ENCODE peak calls at places on chromosomes 5 and 9, in nine cellular contexts. One of them, this sample, is unnamed.

GRCh38 chr9:115373000-115373709 is 255.2 kb upstream of the TNC start:
- DNase-seq in BJ: peak
- DNase-seq in brain microvascular endothelial cell: peak
- DNase-seq in B cell: no peak
- DNase-seq in progenitor cell of endocrine pancreas: no peak
- DNase-seq in fibroblast of pulmonary artery: peak
- DNase-seq in cardiac fibroblast: peak
- DNase-seq in kidney epithelial cell: peak
- DNase-seq in MCF 10A: peak
- DNase-seq in this sample: no peak

GRCh38 chr9:16976427-16976826 is 106.0 kb upstream of the BNC2 start:
- DNase-seq in BJ: no peak
- DNase-seq in brain microvascular endothelial cell: no peak
- DNase-seq in B cell: no peak
- DNase-seq in progenitor cell of endocrine pancreas: no peak
- DNase-seq in fibroblast of pulmonary artery: no peak
- DNase-seq in cardiac fibroblast: no peak
- DNase-seq in kidney epithelial cell: no peak
- DNase-seq in MCF 10A: no peak
- DNase-seq in this sample: no peak

GRCh38 chr5:67578011-67578410 is 381.4 kb upstream of the CD180 start:
- DNase-seq in BJ: peak
- DNase-seq in brain microvascular endothelial cell: no peak
- DNase-seq in B cell: no peak
- DNase-seq in progenitor cell of endocrine pancreas: no peak
- DNase-seq in fibroblast of pulmonary artery: no peak
- DNase-seq in cardiac fibroblast: no peak
- DNase-seq in kidney epithelial cell: no peak
- DNase-seq in MCF 10A: no peak
- DNase-seq in this sample: no peak

GRCh38 chr9:70600479-70600878 is 186.0 kb upstream of the KLF9 start:
- DNase-seq in BJ: peak
- DNase-seq in brain microvascular endothelial cell: peak
- DNase-seq in B cell: no peak
- DNase-seq in progenitor cell of endocrine pancreas: no peak
- DNase-seq in fibroblast of pulmonary artery: peak
- DNase-seq in cardiac fibroblast: peak
- DNase-seq in kidney epithelial cell: no peak
- DNase-seq in MCF 10A: peak
- DNase-seq in this sample: no peak

GRCh38 chr9:98310752-98311392 is 55.4 kb upstream of the TBC1D2 start:
- DNase-seq in BJ: no peak
- DNase-seq in brain microvascular endothelial cell: peak
- DNase-seq in B cell: no peak
- DNase-seq in progenitor cell of endocrine pancreas: no peak
- DNase-seq in fibroblast of pulmonary artery: no peak
- DNase-seq in cardiac fibroblast: no peak
- DNase-seq in kidney epithelial cell: no peak
- DNase-seq in MCF 10A: no peak
- DNase-seq in this sample: no peak

GRCh38 chr5:2191972-2192371 is 309.2 kb upstream of the IRX4 start:
- DNase-seq in BJ: no peak
- DNase-seq in brain microvascular endothelial cell: no peak
- DNase-seq in B cell: no peak
- DNase-seq in progenitor cell of endocrine pancreas: peak
- DNase-seq in fibroblast of pulmonary artery: no peak
- DNase-seq in cardiac fibroblast: no peak
- DNase-seq in kidney epithelial cell: no peak
- DNase-seq in MCF 10A: no peak
- DNase-seq in this sample: no peak

GRCh38 chr5:74685979-74686631 is 1.1 kb downstream of the HEXB start:
- DNase-seq in BJ: no peak
- DNase-seq in brain microvascular endothelial cell: no peak
- DNase-seq in B cell: peak
- DNase-seq in progenitor cell of endocrine pancreas: no peak
- DNase-seq in fibroblast of pulmonary artery: peak
- DNase-seq in cardiac fibroblast: peak
- DNase-seq in kidney epithelial cell: no peak
- DNase-seq in MCF 10A: peak
- DNase-seq in this sample: peak

GRCh38 chr5:107501965-107502691 is 168.6 kb downstream of the EFNA5 start:
- DNase-seq in BJ: no peak
- DNase-seq in brain microvascular endothelial cell: peak
- DNase-seq in B cell: no peak
- DNase-seq in progenitor cell of endocrine pancreas: no peak
- DNase-seq in fibroblast of pulmonary artery: peak
- DNase-seq in cardiac fibroblast: peak
- DNase-seq in kidney epithelial cell: no peak
- DNase-seq in MCF 10A: peak
- DNase-seq in this sample: no peak

GRCh38 chr5:130034872-130035271 is 130.6 kb downstream of the CHSY3 start:
- DNase-seq in BJ: no peak
- DNase-seq in brain microvascular endothelial cell: peak
- DNase-seq in B cell: no peak
- DNase-seq in progenitor cell of endocrine pancreas: no peak
- DNase-seq in fibroblast of pulmonary artery: peak
- DNase-seq in cardiac fibroblast: peak
- DNase-seq in kidney epithelial cell: no peak
- DNase-seq in MCF 10A: peak
- DNase-seq in this sample: no peak

GRCh38 chr5:7714697-7715096 is 136.2 kb downstream of the CFAP90 start:
- DNase-seq in BJ: no peak
- DNase-seq in brain microvascular endothelial cell: no peak
- DNase-seq in B cell: no peak
- DNase-seq in progenitor cell of endocrine pancreas: no peak
- DNase-seq in fibroblast of pulmonary artery: no peak
- DNase-seq in cardiac fibroblast: no peak
- DNase-seq in kidney epithelial cell: no peak
- DNase-seq in MCF 10A: no peak
- DNase-seq in this sample: no peak

GRCh38 chr5:103804714-103805113 is 242.1 kb upstream of the NUDT12 start:
- DNase-seq in BJ: peak
- DNase-seq in brain microvascular endothelial cell: peak
- DNase-seq in B cell: no peak
- DNase-seq in progenitor cell of endocrine pancreas: no peak
- DNase-seq in fibroblast of pulmonary artery: no peak
- DNase-seq in cardiac fibroblast: peak
- DNase-seq in kidney epithelial cell: no peak
- DNase-seq in MCF 10A: no peak
- DNase-seq in this sample: no peak

GRCh38 chr5:103808464-103809106 is 246.0 kb upstream of the NUDT12 start:
- DNase-seq in BJ: no peak
- DNase-seq in brain microvascular endothelial cell: peak
- DNase-seq in B cell: no peak
- DNase-seq in progenitor cell of endocrine pancreas: peak
- DNase-seq in fibroblast of pulmonary artery: peak
- DNase-seq in cardiac fibroblast: peak
- DNase-seq in kidney epithelial cell: peak
- DNase-seq in MCF 10A: peak
- DNase-seq in this sample: no peak
- TF ChIP-seq CTCF in BJ: peak
- TF ChIP-seq CTCF in brain microvascular endothelial cell: peak
- TF ChIP-seq CTCF in B cell: no peak
- TF ChIP-seq CTCF in progenitor cell of endocrine pancreas: peak
- TF ChIP-seq CTCF in fibroblast of pulmonary artery: peak
- TF ChIP-seq CTCF in cardiac fibroblast: peak
- TF ChIP-seq CTCF in kidney epithelial cell: peak
- TF ChIP-seq CTCF in MCF 10A: peak
- TF ChIP-seq CTCF in this sample: no peak

GRCh38 chr9:134547161-134548100 is 94.2 kb upstream of the COL5A1 start:
- DNase-seq in BJ: no peak
- DNase-seq in brain microvascular endothelial cell: no peak
- DNase-seq in B cell: no peak
- DNase-seq in progenitor cell of endocrine pancreas: no peak
- DNase-seq in fibroblast of pulmonary artery: no peak
- DNase-seq in cardiac fibroblast: no peak
- DNase-seq in kidney epithelial cell: peak
- DNase-seq in MCF 10A: no peak
- DNase-seq in this sample: no peak

GRCh38 chr9:134546746-134547145 is 94.9 kb upstream of the COL5A1 start:
- DNase-seq in BJ: no peak
- DNase-seq in brain microvascular endothelial cell: no peak
- DNase-seq in B cell: no peak
- DNase-seq in progenitor cell of endocrine pancreas: no peak
- DNase-seq in fibroblast of pulmonary artery: no peak
- DNase-seq in cardiac fibroblast: no peak
- DNase-seq in kidney epithelial cell: no peak
- DNase-seq in MCF 10A: no peak
- DNase-seq in this sample: no peak

GRCh38 chr9:134549336-134549735 is 92.3 kb upstream of the COL5A1 start:
- DNase-seq in BJ: no peak
- DNase-seq in brain microvascular endothelial cell: no peak
- DNase-seq in B cell: no peak
- DNase-seq in progenitor cell of endocrine pancreas: no peak
- DNase-seq in fibroblast of pulmonary artery: no peak
- DNase-seq in cardiac fibroblast: no peak
- DNase-seq in kidney epithelial cell: no peak
- DNase-seq in MCF 10A: no peak
- DNase-seq in this sample: no peak

GRCh38 chr9:134548618-134549017 is 93.0 kb upstream of the COL5A1 start:
- DNase-seq in BJ: no peak
- DNase-seq in brain microvascular endothelial cell: no peak
- DNase-seq in B cell: no peak
- DNase-seq in progenitor cell of endocrine pancreas: no peak
- DNase-seq in fibroblast of pulmonary artery: no peak
- DNase-seq in cardiac fibroblast: no peak
- DNase-seq in kidney epithelial cell: no peak
- DNase-seq in MCF 10A: no peak
- DNase-seq in this sample: no peak

GRCh38 chr9:134548185-134548584 is 93.4 kb upstream of the COL5A1 start:
- DNase-seq in BJ: no peak
- DNase-seq in brain microvascular endothelial cell: no peak
- DNase-seq in B cell: no peak
- DNase-seq in progenitor cell of endocrine pancreas: no peak
- DNase-seq in fibroblast of pulmonary artery: no peak
- DNase-seq in cardiac fibroblast: no peak
- DNase-seq in kidney epithelial cell: no peak
- DNase-seq in MCF 10A: no peak
- DNase-seq in this sample: no peak
- TF ChIP-seq CTCF in BJ: no peak
- TF ChIP-seq CTCF in brain microvascular endothelial cell: no peak
- TF ChIP-seq CTCF in B cell: no peak
- TF ChIP-seq CTCF in progenitor cell of endocrine pancreas: no peak
- TF ChIP-seq CTCF in fibroblast of pulmonary artery: no peak
- TF ChIP-seq CTCF in cardiac fibroblast: no peak
- TF ChIP-seq CTCF in kidney epithelial cell: no peak
- TF ChIP-seq CTCF in MCF 10A: no peak
- TF ChIP-seq CTCF in this sample: no peak

DNA sequence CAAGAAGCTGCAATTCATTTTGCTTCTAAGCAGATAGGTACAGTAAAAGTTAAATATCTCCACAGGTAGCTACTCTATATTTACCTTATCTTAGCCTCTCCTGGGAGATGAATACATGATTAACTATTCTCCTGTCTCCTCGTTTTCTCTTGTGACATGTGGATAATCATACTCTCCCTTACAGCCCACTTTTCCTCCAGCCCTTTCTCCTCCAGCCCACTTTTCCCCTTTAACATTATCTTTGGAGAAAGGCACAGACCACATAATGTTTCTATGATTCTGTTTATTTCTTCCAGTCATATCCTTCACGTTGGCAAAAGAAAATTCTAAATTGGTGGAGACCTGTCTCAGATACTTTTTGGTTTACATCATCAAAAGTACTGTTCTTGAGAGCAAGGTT is 84.0 kb downstream of the OSMR start:
- DNase-seq in BJ: no peak
- DNase-seq in brain microvascular endothelial cell: no peak
- DNase-seq in B cell: no peak
- DNase-seq in progenitor cell of endocrine pancreas: no peak
- DNase-seq in fibroblast of pulmonary artery: no peak
- DNase-seq in cardiac fibroblast: no peak
- DNase-seq in kidney epithelial cell: no peak
- DNase-seq in MCF 10A: no peak
- DNase-seq in this sample: no peak
- TF ChIP-seq CTCF in BJ: no peak
- TF ChIP-seq CTCF in brain microvascular endothelial cell: no peak
- TF ChIP-seq CTCF in B cell: no peak
- TF ChIP-seq CTCF in progenitor cell of endocrine pancreas: no peak
- TF ChIP-seq CTCF in fibroblast of pulmonary artery: no peak
- TF ChIP-seq CTCF in cardiac fibroblast: no peak
- TF ChIP-seq CTCF in kidney epithelial cell: no peak
- TF ChIP-seq CTCF in MCF 10A: no peak
- TF ChIP-seq CTCF in this sample: no peak

GRCh38 chr9:82911997-82912396 is 150.9 kb downstream of the RASEF start:
- DNase-seq in BJ: no peak
- DNase-seq in brain microvascular endothelial cell: no peak
- DNase-seq in B cell: no peak
- DNase-seq in progenitor cell of endocrine pancreas: no peak
- DNase-seq in fibroblast of pulmonary artery: no peak
- DNase-seq in cardiac fibroblast: no peak
- DNase-seq in kidney epithelial cell: no peak
- DNase-seq in MCF 10A: no peak
- DNase-seq in this sample: no peak

GRCh38 chr9:82912639-82913038 is 150.3 kb downstream of the RASEF start:
- DNase-seq in BJ: no peak
- DNase-seq in brain microvascular endothelial cell: no peak
- DNase-seq in B cell: no peak
- DNase-seq in progenitor cell of endocrine pancreas: no peak
- DNase-seq in fibroblast of pulmonary artery: no peak
- DNase-seq in cardiac fibroblast: no peak
- DNase-seq in kidney epithelial cell: no peak
- DNase-seq in MCF 10A: peak
- DNase-seq in this sample: no peak
- TF ChIP-seq CTCF in BJ: no peak
- TF ChIP-seq CTCF in brain microvascular endothelial cell: peak
- TF ChIP-seq CTCF in B cell: no peak
- TF ChIP-seq CTCF in progenitor cell of endocrine pancreas: no peak
- TF ChIP-seq CTCF in fibroblast of pulmonary artery: no peak
- TF ChIP-seq CTCF in cardiac fibroblast: no peak
- TF ChIP-seq CTCF in kidney epithelial cell: peak
- TF ChIP-seq CTCF in MCF 10A: no peak
- TF ChIP-seq CTCF in this sample: no peak

DNA sequence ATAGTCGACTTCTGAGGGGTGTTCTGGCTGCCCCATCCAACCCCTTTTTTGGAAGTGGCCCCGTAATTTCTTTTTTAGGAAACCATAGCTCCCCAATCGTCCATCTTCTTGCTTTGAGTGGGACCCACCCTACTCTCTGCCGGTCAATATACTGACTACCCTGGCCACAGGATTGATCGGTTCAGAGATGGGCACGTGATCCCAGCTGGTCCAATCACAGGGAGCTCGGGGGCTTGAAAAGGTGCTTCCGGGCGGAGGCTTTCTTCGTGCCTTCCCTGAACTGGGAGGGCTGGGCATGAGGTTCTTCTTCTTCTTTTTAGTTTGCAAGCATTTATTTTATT is 78.7 kb upstream of the SH3PXD2B start:
- DNase-seq in BJ: no peak
- DNase-seq in brain microvascular endothelial cell: no peak
- DNase-seq in B cell: no peak
- DNase-seq in progenitor cell of endocrine pancreas: peak
- DNase-seq in fibroblast of pulmonary artery: no peak
- DNase-seq in cardiac fibroblast: no peak
- DNase-seq in kidney epithelial cell: no peak
- DNase-seq in MCF 10A: no peak
- DNase-seq in this sample: no peak
- TF ChIP-seq CTCF in BJ: no peak
- TF ChIP-seq CTCF in brain microvascular endothelial cell: no peak
- TF ChIP-seq CTCF in B cell: no peak
- TF ChIP-seq CTCF in progenitor cell of endocrine pancreas: no peak
- TF ChIP-seq CTCF in fibroblast of pulmonary artery: no peak
- TF ChIP-seq CTCF in cardiac fibroblast: no peak
- TF ChIP-seq CTCF in kidney epithelial cell: no peak
- TF ChIP-seq CTCF in MCF 10A: no peak
- TF ChIP-seq CTCF in this sample: no peak